ENCODE peak calls at places on chromosomes 1 and 21, in six cellular contexts. F is neural crest cell, G is AG09309, O is lower leg skin, M is astrocyte of the spinal cord, V is left ventricle myocardium inferior. Y is an unnamed sample.

GRCh38 chr21:42393443-42393950 is 2.4 kb downstream of the TMPRSS3 start:
- DNase-seq in F (no peak), G (no peak), O (no peak), M (no peak), V (no peak), Y (no peak)

GRCh38 chr21:42852925-42853570 is 26.3 kb downstream of the WDR4 start:
- DNase-seq in F (no peak), G (no peak), O (no peak), M (no peak), V (no peak), Y (no peak)

GRCh38 chr1:59316497-59317128 is 19.7 kb downstream of the FGGY start:
- DNase-seq in F (no peak), G (no peak), O (no peak), M (peak; percentile 98), V (no peak), Y (no peak)

GRCh38 chr1:180117764-180118116 is 36.9 kb upstream of the QSOX1 start:
- DNase-seq in F (no peak), G (peak; percentile 49), O (no peak), M (peak; percentile 56), V (no peak), Y (no peak)

GRCh38 chr1:92184632-92185031 is 33.1 kb upstream of the C1orf146 start:
- DNase-seq in F (no peak), G (peak; percentile 39), O (no peak), M (peak; percentile 83), V (no peak), Y (no peak)

GRCh38 chr1:227888404-227889046 is 59.2 kb downstream of the WNT9A start:
- DNase-seq in F (no peak), G (no peak), O (peak; percentile 12), M (no peak), V (no peak), Y (peak; percentile 15)

GRCh38 chr1:25123551-25123950 is 108.8 kb downstream of the SYF2 start:
- DNase-seq in F (no peak), G (no peak), O (no peak), M (no peak), V (no peak), Y (no peak)

GRCh38 chr1:41361495-41362356 is 492 bp downstream of the FOXO6 start:
- DNase-seq in F (no peak), G (no peak), O (no peak), M (no peak), V (no peak), Y (no peak)

GRCh38 chr1:160521554-160521953 is 1.5 kb downstream of the SLAMF6 start:
- DNase-seq in F (no peak), G (no peak), O (no peak), M (no peak), V (no peak), Y (no peak)

GRCh38 chr1:61289232-61289967 is 207.0 kb downstream of the NFIA start:
- DNase-seq in F (no peak), G (no peak), O (no peak), M (no peak), V (no peak), Y (no peak)

GRCh38 chr1:179814513-179814838 is 63.1 kb downstream of the TOR1AIP2 start:
- DNase-seq in F (no peak), G (no peak), O (no peak), M (no peak), V (peak; percentile 66), Y (no peak)

GRCh38 chr1:55610203-55610602 is 395.0 kb upstream of the USP24 start:
- DNase-seq in F (no peak), G (no peak), O (no peak), M (no peak), V (no peak), Y (no peak)

GRCh38 chr1:111364690-111365089 is 62.8 kb downstream of the OVGP1 start:
- DNase-seq in F (no peak), G (no peak), O (no peak), M (no peak), V (no peak), Y (no peak)

GRCh38 chr1:52637946-52638345 is 5.0 kb downstream of the SHISAL2A start:
- DNase-seq in F (no peak), G (no peak), O (no peak), M (no peak), V (no peak), Y (no peak)

GRCh38 chr1:116413414-116413813 is 40.4 kb downstream of the ATP1A1 start:
- DNase-seq in F (no peak), G (no peak), O (no peak), M (no peak), V (no peak), Y (no peak)

GRCh38 chr1:93703649-93704048 is 22.0 kb upstream of the BCAR3 start:
- DNase-seq in F (no peak), G (no peak), O (no peak), M (no peak), V (no peak), Y (no peak)

GRCh38 chr1:51308636-51309035 is 21.7 kb downstream of the TTC39A start:
- DNase-seq in F (no peak), G (no peak), O (no peak), M (no peak), V (no peak), Y (no peak)

GRCh38 chr1:41689139-41689538 is 204.7 kb upstream of the EDN2 start:
- DNase-seq in F (no peak), G (no peak), O (no peak), M (no peak), V (no peak), Y (no peak)

GRCh38 chr1:91731815-91732214 is 154.1 kb downstream of the TGFBR3 start:
- DNase-seq in F (no peak), G (no peak), O (no peak), M (peak; percentile 71), V (no peak), Y (no peak)

DNA sequence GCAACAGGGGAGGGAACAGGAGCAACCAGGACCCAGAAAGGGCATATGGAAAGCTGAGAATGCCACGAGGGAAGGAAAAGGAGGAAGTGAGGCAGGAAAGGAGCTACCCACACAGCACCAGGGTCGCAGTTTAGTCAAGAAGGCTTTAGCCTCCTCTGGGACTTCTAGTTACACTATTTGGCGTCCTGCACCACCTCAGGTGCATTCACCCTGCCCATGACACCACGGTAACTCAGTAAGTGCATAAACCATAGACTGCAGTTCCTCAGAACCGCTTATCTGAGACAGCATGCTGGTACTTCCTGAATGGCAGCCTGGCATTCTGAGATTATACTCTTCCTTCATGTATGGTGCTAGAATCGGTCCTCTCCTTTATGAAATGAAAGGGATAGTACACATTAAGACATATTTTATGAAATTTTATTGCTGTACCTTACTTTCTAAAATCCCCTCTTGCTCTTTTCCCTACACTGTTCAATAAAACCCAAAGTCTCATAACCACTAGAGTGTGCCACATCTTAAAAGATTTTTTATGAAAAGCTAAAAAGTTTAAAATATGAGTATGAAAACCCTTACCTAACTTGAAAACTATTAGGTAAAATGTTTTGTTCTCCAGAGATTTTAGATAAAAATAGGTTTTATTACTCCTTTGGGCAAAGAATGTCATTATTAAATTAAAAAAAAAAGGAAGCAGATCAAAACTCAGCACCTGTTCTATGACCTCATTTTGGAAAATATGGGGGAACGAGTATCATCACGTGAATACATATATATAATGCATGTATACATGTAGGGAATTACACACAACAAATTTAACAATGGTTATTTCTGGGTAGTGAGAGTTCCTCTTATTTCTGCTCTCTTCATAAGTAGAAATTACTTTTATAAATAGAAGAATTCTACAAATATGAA is 67.3 kb downstream of the VAV3 start:
- DNase-seq in F (no peak), G (no peak), O (no peak), M (no peak), V (no peak), Y (peak; percentile 40)
- TF ChIP-seq CTCF in F (no peak), G (no peak), O (no peak), M (no peak), V (no peak), Y (no peak)

DNA sequence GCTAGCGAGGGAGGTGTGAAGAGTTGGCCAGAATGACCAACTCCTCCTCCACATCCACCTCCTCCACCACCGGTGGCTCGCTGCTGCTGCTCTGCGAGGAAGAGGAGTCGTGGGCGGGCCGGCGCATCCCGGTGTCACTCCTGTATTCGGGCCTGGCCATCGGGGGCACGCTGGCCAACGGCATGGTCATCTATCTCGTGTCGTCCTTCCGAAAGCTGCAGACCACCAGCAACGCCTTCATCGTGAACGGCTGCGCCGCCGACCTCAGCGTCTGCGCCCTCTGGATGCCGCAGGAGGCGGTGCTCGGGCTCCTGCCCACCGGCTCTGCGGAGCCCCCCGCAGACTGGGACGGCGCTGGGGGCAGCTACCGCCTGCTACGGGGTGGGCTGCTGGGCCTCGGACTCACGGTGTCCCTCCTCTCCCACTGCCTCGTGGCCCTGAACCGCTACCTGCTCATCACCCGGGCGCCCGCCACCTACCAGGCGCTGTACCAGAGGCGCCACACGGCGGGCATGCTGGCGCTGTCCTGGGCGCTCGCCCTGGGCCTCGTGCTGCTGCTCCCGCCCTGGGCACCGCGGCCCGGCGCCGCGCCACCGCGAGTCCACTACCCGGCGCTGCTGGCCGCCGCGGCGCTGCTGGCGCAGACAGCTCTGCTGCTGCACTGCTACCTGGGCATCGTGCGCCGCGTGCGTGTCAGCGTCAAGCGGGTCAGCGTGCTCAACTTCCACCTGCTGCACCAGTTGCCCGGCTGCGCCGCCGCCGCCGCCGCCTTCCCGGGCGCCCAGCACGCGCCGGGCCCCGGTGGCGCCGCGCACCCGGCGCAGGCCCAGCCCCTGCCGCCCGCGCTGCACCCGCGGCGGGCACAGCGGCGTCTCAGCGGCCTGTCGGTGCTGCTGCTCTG is 1.2 kb downstream of the GPR88 start:
- DNase-seq in F (peak; percentile 41), G (no peak), O (no peak), M (no peak), V (peak; percentile 19), Y (no peak)
- TF ChIP-seq CTCF in F (peak; percentile 38), G (no peak), O (no peak), M (no peak), V (peak; percentile 32), Y (no peak)

GRCh38 chr1:226373376-226373775 is 34.5 kb downstream of the PARP1 start:
- DNase-seq in F (no peak), G (no peak), O (no peak), M (peak; percentile 3), V (no peak), Y (no peak)

GRCh38 chr1:226371866-226372490 is 35.9 kb downstream of the PARP1 start:
- DNase-seq in F (no peak), G (no peak), O (no peak), M (no peak), V (no peak), Y (no peak)

GRCh38 chr1:226372885-226373284 is 35.0 kb downstream of the PARP1 start:
- DNase-seq in F (no peak), G (no peak), O (no peak), M (no peak), V (peak; percentile 52), Y (no peak)

GRCh38 chr1:226378071-226378470 is 29.8 kb downstream of the PARP1 start:
- DNase-seq in F (no peak), G (no peak), O (no peak), M (peak; percentile 4), V (no peak), Y (no peak)

DNA sequence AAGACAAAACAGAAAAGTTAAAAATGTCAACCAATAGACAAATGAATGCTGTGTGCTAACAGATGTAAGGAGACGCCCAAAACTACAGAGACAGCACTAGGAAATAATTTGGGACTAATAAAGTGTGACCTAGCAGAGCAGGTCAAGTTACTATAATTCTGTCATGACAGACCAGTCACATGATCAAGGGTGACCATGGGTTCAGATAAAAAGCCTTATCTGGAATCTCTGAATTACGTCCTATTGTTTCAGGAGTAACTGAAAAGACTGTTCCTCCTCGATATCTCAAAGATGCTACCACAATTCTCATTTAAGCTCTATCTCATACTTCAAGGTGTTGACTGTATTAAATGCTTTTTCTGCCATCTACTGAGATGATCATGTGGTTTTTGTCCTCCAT is 31.6 kb downstream of the PARP1 start:
- DNase-seq in F (no peak), G (no peak), O (no peak), M (no peak), V (no peak), Y (no peak)
- TF ChIP-seq CTCF in F (no peak), G (no peak), O (no peak), M (no peak), V (no peak), Y (no peak)

GRCh38 chr1:147840909-147841308 is 61.7 kb upstream of the GJA8 start:
- DNase-seq in F (no peak), G (no peak), O (no peak), M (no peak), V (no peak), Y (no peak)
- TF ChIP-seq CTCF in F (no peak), G (no peak), O (no peak), M (no peak), V (no peak), Y (no peak)

Y was measured in activated B cell treated with CpG ODN at 0.5 μM for 24 hours.